ENCODE peak calls at places on chromosomes 2 and 18, in seven cellular contexts. S is adrenal gland, I is fibroblast of the aortic adventitia, V is IMR-90, G is neural progenitor cell, Q is AG04450, N is cardiac muscle cell. A is an unnamed sample.

GRCh38 chr2:161982548-161982947 is 91.5 kb downstream of the DPP4 start:
- DNase-seq in S (no peak), V (no peak), Q (no peak), N (no peak), I (no peak), G (no peak), A (no peak)

GRCh38 chr2:215498411-215498810 is 62.5 kb upstream of the FN1 start:
- DNase-seq in N (no peak), Q (no peak), V (no peak), I (no peak), S (no peak), G (no peak), A (no peak)

GRCh38 chr2:158125756-158126498 is 24.3 kb downstream of the UPP2 start:
- DNase-seq in Q (no peak), V (no peak), S (no peak), I (no peak), G (no peak), N (no peak), A (no peak)

GRCh38 chr18:6633370-6633769 is 96.1 kb upstream of the ARHGAP28 start:
- DNase-seq in N (no peak), V (no peak), Q (no peak), G (peak; percentile 68), I (no peak), S (no peak), A (no peak)

GRCh38 chr18:23710068-23710527 is 20.8 kb downstream of the LAMA3 start:
- DNase-seq in S (no peak), G (no peak), V (peak; percentile 20), N (no peak), I (peak; percentile 79), Q (no peak), A (peak; percentile 82)

GRCh38 chr2:179842498-179843153 is 18.8 kb downstream of the ZNF385B start:
- DNase-seq in Q (no peak), V (no peak), G (peak; percentile 51), N (peak; percentile 68), S (peak; percentile 48), I (peak; percentile 49), A (peak; percentile 22)

GRCh38 chr2:199739413-199740110 is 111.4 kb downstream of the FTCDNL1 start:
- DNase-seq in I (peak; percentile 65), V (peak; percentile 52), Q (peak; percentile 7), G (peak; percentile 83), S (peak; percentile 73), N (peak; percentile 82), A (peak; percentile 76)

GRCh38 chr2:101974663-101975062 is 17.1 kb upstream of the IL1R2 start:
- DNase-seq in G (peak; percentile 78), S (no peak), Q (no peak), I (no peak), N (no peak), V (no peak), A (peak; percentile 72)

GRCh38 chr2:138219961-138220360 is 255.7 kb downstream of the HNMT start:
- DNase-seq in V (no peak), S (no peak), G (no peak), Q (no peak), I (peak; percentile 13), N (no peak), A (no peak)

GRCh38 chr2:190334479-190335224 is 8.7 kb upstream of the INPP1 start:
- DNase-seq in N (no peak), V (no peak), I (peak; percentile 60), Q (no peak), G (no peak), S (peak; percentile 53), A (no peak)

GRCh38 chr2:17621781-17622180 is 81.3 kb downstream of the VSNL1 start:
- DNase-seq in G (no peak), V (peak; percentile 65), S (peak; percentile 7), I (peak; percentile 77), Q (no peak), N (no peak), A (peak; percentile 32)

GRCh38 chr2:9765611-9766531 is 77.4 kb upstream of the TAF1B start:
- DNase-seq in G (no peak), I (no peak), N (no peak), S (no peak), V (no peak), Q (no peak), A (no peak)

GRCh38 chr2:177338177-177338721 is 54.3 kb upstream of the AGPS start:
- DNase-seq in V (peak; percentile 68), N (no peak), I (peak; percentile 53), S (no peak), G (no peak), Q (no peak), A (peak; percentile 63)

GRCh38 chr2:85560812-85561279 is 447 bp downstream of the GGCX start:
- DNase-seq in I (no peak), G (no peak), N (no peak), S (no peak), Q (no peak), V (no peak), A (peak; percentile 24)

GRCh38 chr2:241617431-241618154 is 19.4 kb downstream of the THAP4 start:
- DNase-seq in V (no peak), I (no peak), N (peak; percentile 41), G (peak; percentile 30), Q (no peak), S (peak; percentile 45), A (no peak)

GRCh38 chr18:39485696-39486095 is 1920.1 kb upstream of the CELF4 start:
- DNase-seq in V (peak; percentile 9), G (no peak), I (no peak), N (no peak), Q (no peak), S (no peak), A (peak; percentile 6)

GRCh38 chr2:82062469-82062868 is 1757.9 kb upstream of the LRRTM1 start:
- DNase-seq in N (no peak), I (no peak), Q (no peak), G (peak; percentile 6), S (no peak), V (no peak), A (no peak)

GRCh38 chr18:809985-810642 is 1.9 kb downstream of the YES1 start:
- DNase-seq in Q (no peak), N (no peak), G (no peak), V (no peak), I (no peak), S (no peak), A (no peak)

GRCh38 chr2:144703852-144704324 is 184.0 kb upstream of the ZEB2 start:
- DNase-seq in I (peak; percentile 57), V (peak; percentile 61), Q (peak; percentile 26), S (peak; percentile 71), G (no peak), N (no peak), A (peak; percentile 84)

GRCh38 chr2:101988541-101988940 is 3.2 kb upstream of the IL1R2 start:
- DNase-seq in Q (no peak), N (no peak), V (no peak), S (no peak), I (no peak), G (no peak), A (no peak)

GRCh38 chr2:176491172-176491904 is 222.1 kb downstream of the MTX2 start:
- DNase-seq in G (no peak), S (no peak), N (no peak), I (peak; percentile 95), V (peak; percentile 96), Q (peak; percentile 97), A (peak; percentile 98)

GRCh38 chr2:112793449-112793978 is 9.2 kb upstream of the IL1A start:
- DNase-seq in G (no peak), V (peak; percentile 64), Q (no peak), I (peak; percentile 71), S (no peak), N (no peak), A (peak; percentile 35)

GRCh38 chr2:45008296-45009129 is 739 bp downstream of the SIX2 start:
- DNase-seq in Q (no peak), S (peak; percentile 38), N (peak; percentile 20), G (peak; percentile 55), I (no peak), V (peak; percentile 2), A (no peak)

GRCh38 chr2:45009303-45009927 is at the start of gene SIX2:
- DNase-seq in G (peak; percentile 99), V (peak; percentile 72), S (peak; percentile 96), I (peak; percentile 97), N (peak; percentile 99), Q (peak; percentile 41), A (peak; percentile 94)

GRCh38 chr2:45007356-45007755 is 1.9 kb downstream of the SIX2 start:
- DNase-seq in I (no peak), V (no peak), G (no peak), Q (no peak), N (no peak), S (no peak), A (no peak)

GRCh38 chr2:45006942-45007287 is 2.3 kb downstream of the SIX2 start:
- DNase-seq in G (peak; percentile 23), N (no peak), S (no peak), Q (no peak), V (no peak), I (no peak), A (no peak)

DNA sequence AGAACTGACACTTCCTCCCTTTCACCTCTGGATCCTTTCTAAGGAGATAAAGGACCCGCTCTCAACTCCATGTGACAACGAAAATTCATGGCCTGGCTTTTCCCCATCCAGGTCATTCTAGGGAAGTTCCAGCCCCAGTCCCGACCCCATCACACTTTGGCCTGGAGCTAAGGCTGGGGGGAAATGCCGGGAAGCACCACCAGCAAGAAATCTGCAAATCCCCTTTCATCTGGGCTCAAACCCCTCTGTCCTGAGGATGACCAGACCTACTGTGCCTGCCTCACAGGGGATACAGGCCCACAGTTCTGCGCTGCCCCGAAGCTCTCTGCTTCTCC is 1.3 kb downstream of the SIX2 start:
- DNase-seq in G (peak; percentile 15), Q (no peak), S (no peak), V (no peak), I (no peak), N (no peak), A (no peak)
- H3K4me3 ChIP-seq in G (no peak overlapping the region), Q (no peak overlapping the region), S (no peak overlapping the region), V (no peak overlapping the region), I (peak overlapping the region; percentile 22), N (no peak overlapping the region), A (no peak overlapping the region)

GRCh38 chr2:150587547-150588209 is 100.2 kb upstream of the RND3 start:
- DNase-seq in Q (no peak), I (peak; percentile 72), N (no peak), S (no peak), V (peak; percentile 65), G (no peak), A (peak; percentile 59)
- TF ChIP-seq CTCF in Q (peak; percentile 8), I (no peak), N (no peak), S (no peak), V (no peak), G (no peak), A (no peak)

DNA sequence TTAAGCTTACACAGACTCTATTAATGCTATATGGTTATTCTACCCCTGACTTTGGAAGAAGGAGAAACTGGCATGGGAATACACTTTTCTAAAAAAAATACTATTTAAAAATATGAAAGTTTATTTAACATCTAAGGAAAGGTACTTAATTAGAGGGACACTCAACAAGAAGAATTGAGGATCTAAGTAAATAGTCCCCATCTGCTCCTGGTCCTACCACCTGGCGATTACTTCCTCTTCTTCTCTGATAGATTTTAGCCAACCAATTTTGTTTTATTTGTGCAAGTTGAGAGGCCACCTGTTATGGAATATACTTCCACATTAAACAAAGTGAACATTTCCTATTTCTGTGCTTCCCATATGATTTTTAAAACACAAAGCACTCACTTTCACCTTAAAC is 111.7 kb downstream of the BCL2 start:
- DNase-seq in S (no peak), V (no peak), G (no peak), I (no peak), N (no peak), Q (no peak), A (no peak)
- H3K4me3 ChIP-seq in S (no peak overlapping the region), V (no peak overlapping the region), G (no peak overlapping the region), I (no peak overlapping the region), N (no peak overlapping the region), Q (no peak overlapping the region), A (no peak overlapping the region)

GRCh38 chr2:3145471-3146027 is 232.1 kb downstream of the EIPR1 start:
- DNase-seq in Q (no peak), V (no peak), I (no peak), S (no peak), G (no peak), N (no peak), A (no peak)
- TF ChIP-seq CTCF in Q (no peak), V (no peak), I (no peak), S (no peak), G (no peak), N (no peak), A (no peak)

A was measured in fibroblast of villous mesenchyme.